ENCODE peak calls at places on chromosomes 5 and 9, in four cellular contexts. One of them, this sample, is unnamed.
A peak's percentile ranks its signal among the peaks of the same experiment; 100 is the strongest.

GRCh38 chr5:67425514-67425913 is 228.9 kb upstream of the CD180 start:
- DNase-seq in GM23248: no peak
- DNase-seq in NAMALWA: no peak
- DNase-seq in GM13976: no peak
- DNase-seq in this sample: no peak

GRCh38 chr5:127072861-127073846 is at the start of gene C5orf63:
- DNase-seq in GM23248: peak; percentile 61
- DNase-seq in NAMALWA: peak; percentile 64
- DNase-seq in GM13976: peak; percentile 86
- DNase-seq in this sample: peak; percentile 1

GRCh38 chr5:2557435-2557834 is 194.0 kb downstream of the IRX2 start:
- DNase-seq in NAMALWA: no peak
- DNase-seq in GM13976: no peak
- DNase-seq in GM23248: no peak
- DNase-seq in this sample: no peak

GRCh38 chr9:134556531-134557068 is 85.0 kb upstream of the COL5A1 start:
- DNase-seq in NAMALWA: no peak
- DNase-seq in GM23248: peak; percentile 45
- DNase-seq in GM13976: no peak
- DNase-seq in this sample: no peak

GRCh38 chr9:117160254-117160653 is 254.6 kb downstream of the ASTN2 start:
- DNase-seq in GM23248: no peak
- DNase-seq in GM13976: no peak
- DNase-seq in NAMALWA: no peak
- DNase-seq in this sample: no peak

GRCh38 chr5:122366501-122366900 is 54.5 kb downstream of the SNCAIP start:
- DNase-seq in NAMALWA: no peak
- DNase-seq in GM13976: no peak
- DNase-seq in GM23248: no peak
- DNase-seq in this sample: no peak

GRCh38 chr5:3033033-3033755 is 281.7 kb upstream of the IRX2 start:
- DNase-seq in GM23248: no peak
- DNase-seq in NAMALWA: no peak
- DNase-seq in GM13976: no peak
- DNase-seq in this sample: no peak

GRCh38 chr5:3490962-3491477 is 104.6 kb upstream of the IRX1 start:
- DNase-seq in NAMALWA: no peak
- DNase-seq in GM23248: no peak
- DNase-seq in GM13976: no peak
- DNase-seq in this sample: no peak

GRCh38 chr5:122908662-122909061 is 63.2 kb downstream of the SNX24 start:
- DNase-seq in GM13976: no peak
- DNase-seq in GM23248: peak; percentile 24
- DNase-seq in NAMALWA: no peak
- DNase-seq in this sample: no peak

GRCh38 chr5:76524872-76525271 is 98.3 kb downstream of the F2RL2 start:
- DNase-seq in GM13976: no peak
- DNase-seq in NAMALWA: no peak
- DNase-seq in GM23248: no peak
- DNase-seq in this sample: no peak

GRCh38 chr9:34500623-34501267 is 22.0 kb downstream of the ENHO start:
- DNase-seq in GM23248: peak; percentile 46
- DNase-seq in GM13976: peak; percentile 74
- DNase-seq in NAMALWA: peak; percentile 78
- DNase-seq in this sample: peak; percentile 71

GRCh38 chr9:79662553-79662956 is 90.8 kb downstream of the TLE4 start:
- DNase-seq in NAMALWA: peak; percentile 6
- DNase-seq in GM13976: no peak
- DNase-seq in GM23248: peak; percentile 68
- DNase-seq in this sample: no peak

GRCh38 chr9:80873861-80874260 is 815.5 kb downstream of the TLE1 start:
- DNase-seq in GM23248: peak; percentile 10
- DNase-seq in NAMALWA: no peak
- DNase-seq in GM13976: no peak
- DNase-seq in this sample: no peak

GRCh38 chr5:54547711-54548250 is 30.2 kb downstream of the SNX18 start:
- DNase-seq in GM13976: no peak
- DNase-seq in NAMALWA: no peak
- DNase-seq in GM23248: peak; percentile 64
- DNase-seq in this sample: no peak

GRCh38 chr9:120936764-120937122 is 10.1 kb upstream of the TRAF1 start:
- DNase-seq in NAMALWA: no peak
- DNase-seq in GM13976: no peak
- DNase-seq in GM23248: no peak
- DNase-seq in this sample: no peak

GRCh38 chr9:68951879-68952659 is 61.8 kb downstream of the PRKACG start:
- DNase-seq in NAMALWA: no peak
- DNase-seq in GM23248: no peak
- DNase-seq in GM13976: no peak
- DNase-seq in this sample: peak; percentile 47

GRCh38 chr9:122398371-122398924 is 27.6 kb downstream of the PTGS1 start:
- DNase-seq in GM23248: no peak
- DNase-seq in GM13976: no peak
- DNase-seq in NAMALWA: no peak
- DNase-seq in this sample: no peak

GRCh38 chr5:65900746-65901145 is 25.6 kb upstream of the ERBIN start:
- DNase-seq in GM13976: no peak
- DNase-seq in NAMALWA: no peak
- DNase-seq in GM23248: no peak
- DNase-seq in this sample: no peak

GRCh38 chr9:11025775-11026174 is 413.0 kb upstream of the PTPRD start:
- DNase-seq in NAMALWA: no peak
- DNase-seq in GM13976: no peak
- DNase-seq in GM23248: no peak
- DNase-seq in this sample: no peak

GRCh38 chr5:126503602-126504104 is 80.4 kb downstream of the GRAMD2B start:
- DNase-seq in GM23248: peak; percentile 57
- DNase-seq in NAMALWA: no peak
- DNase-seq in GM13976: no peak
- DNase-seq in this sample: peak; percentile 20

GRCh38 chr9:73081979-73082657 is 69.5 kb upstream of the ANXA1 start:
- DNase-seq in GM23248: peak; percentile 75
- DNase-seq in GM13976: peak; percentile 55
- DNase-seq in NAMALWA: peak; percentile 61
- DNase-seq in this sample: peak; percentile 82

GRCh38 chr9:26375448-26375847 is 517.2 kb downstream of the CAAP1 start:
- DNase-seq in GM13976: no peak
- DNase-seq in GM23248: no peak
- DNase-seq in NAMALWA: no peak
- DNase-seq in this sample: no peak

GRCh38 chr9:84230355-84231136 is 110.0 kb downstream of the SLC28A3 start:
- DNase-seq in GM13976: no peak
- DNase-seq in GM23248: peak; percentile 47
- DNase-seq in NAMALWA: no peak
- DNase-seq in this sample: no peak

GRCh38 chr9:134949681-134950403 is 32.1 kb upstream of the FCN1 start:
- DNase-seq in GM13976: no peak
- DNase-seq in GM23248: no peak
- DNase-seq in NAMALWA: no peak
- DNase-seq in this sample: no peak

GRCh38 chr5:171808951-171809350 is 23.3 kb downstream of the SMIM23 start:
- DNase-seq in GM23248: peak; percentile 89
- DNase-seq in NAMALWA: no peak
- DNase-seq in GM13976: no peak
- DNase-seq in this sample: no peak

GRCh38 chr5:40790947-40791593 is 7.1 kb downstream of the PRKAA1 start:
- DNase-seq in NAMALWA: no peak
- DNase-seq in GM13976: no peak
- DNase-seq in GM23248: peak; percentile 68
- DNase-seq in this sample: no peak

GRCh38 chr9:34047864-34048729 is 590 bp downstream of the UBAP2 start:
- DNase-seq in NAMALWA: peak; percentile 70
- DNase-seq in GM13976: peak; percentile 62
- DNase-seq in GM23248: peak; percentile 62
- DNase-seq in this sample: peak; percentile 82